ENCODE peak calls at places on chromosomes 1 and 21, in eight cellular contexts. B, T, M, C, U, S, W and G are unnamed samples. For H3K4me1 and H3K9me3, the result is how much of the 10 kb centered on the place peaks cover.

GRCh38 chr1:54950361-54951163 is 29.9 kb upstream of the TMEM61 start:
- DNase-seq in B (peak), T (peak), M (peak), C (peak), U (peak), S (peak), W (peak), G (peak)

GRCh38 chr21:37450385-37451044 is 83.9 kb downstream of the DYRK1A start:
- DNase-seq in B (no peak), T (no peak), M (no peak), C (no peak), U (no peak), S (no peak), W (no peak), G (peak)

GRCh38 chr1:52237430-52237829 is 95.5 kb downstream of the ZFYVE9 start:
- DNase-seq in B (no peak), T (no peak), M (no peak), C (no peak), U (no peak), S (no peak), W (no peak), G (no peak)

GRCh38 chr21:43608225-43608624 is 51.1 kb downstream of the HSF2BP start:
- DNase-seq in B (no peak), T (no peak), M (no peak), C (no peak), U (no peak), S (no peak), W (no peak), G (no peak)

GRCh38 chr1:234613992-234614584 is 4.1 kb upstream of the IRF2BP2 start:
- DNase-seq in B (no peak), T (no peak), M (no peak), C (no peak), U (no peak), S (no peak), W (no peak), G (no peak)

GRCh38 chr1:53766766-53767409 is 27.9 kb upstream of the GLIS1 start:
- DNase-seq in B (no peak), T (no peak), M (no peak), C (no peak), U (no peak), S (no peak), W (no peak), G (no peak)

GRCh38 chr21:18460979-18461378 is 57.4 kb upstream of the TMPRSS15 start:
- DNase-seq in B (no peak), T (no peak), M (no peak), C (no peak), U (no peak), S (no peak), W (no peak), G (no peak)

GRCh38 chr1:118918230-118918939 is 69.8 kb downstream of the TBX15 start:
- DNase-seq in B (no peak), T (no peak), M (no peak), C (no peak), U (no peak), S (no peak), W (no peak), G (no peak)

GRCh38 chr1:6124341-6124740 is 55.8 kb downstream of the CHD5 start:
- DNase-seq in B (no peak), T (no peak), M (no peak), C (peak), U (no peak), S (no peak), W (no peak), G (no peak)
- H3K4me1 ChIP-seq in B (under half), T (under half), M (under half), C (under half), U (under half), S (under half), W (under half), G (under half)

DNA sequence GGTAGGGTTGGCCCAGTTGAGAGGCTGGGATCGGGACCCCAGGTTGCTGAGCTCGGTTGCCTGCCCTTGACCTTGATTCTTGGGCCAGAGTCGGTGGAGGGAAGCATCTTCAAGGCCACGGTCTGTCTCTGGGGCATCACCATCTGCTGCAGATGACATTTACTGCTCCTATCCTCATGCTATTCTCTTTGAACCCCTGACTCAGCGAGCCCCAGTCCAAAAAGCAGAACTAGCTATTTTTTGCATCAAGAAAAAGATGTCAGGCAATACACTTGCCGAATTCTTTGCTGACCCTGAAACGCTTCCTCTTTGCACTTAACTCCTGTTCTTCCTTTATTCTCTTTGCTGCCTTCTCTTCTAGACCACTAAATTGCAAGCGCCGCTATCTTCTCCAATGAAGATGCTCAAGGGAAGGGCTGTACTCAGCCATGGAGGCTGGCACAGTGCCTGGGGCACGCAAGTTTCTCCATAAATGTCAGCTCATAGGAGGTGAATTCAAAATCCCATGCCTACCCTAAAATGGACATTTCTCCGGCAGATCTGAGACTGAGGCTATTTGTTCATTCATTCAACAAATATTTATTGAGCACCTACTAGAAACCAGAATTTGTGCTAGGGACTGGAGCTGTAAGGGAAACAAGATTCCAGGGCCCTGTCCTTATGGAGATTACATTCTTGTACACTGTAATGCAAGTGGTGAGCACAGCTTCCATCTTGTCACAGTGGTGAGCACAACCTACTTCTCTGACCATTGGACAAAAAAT is 20.5 kb upstream of the CAPZB start:
- DNase-seq in B (no peak), T (no peak), M (no peak), C (no peak), U (no peak), S (no peak), W (no peak), G (no peak)
- H3K4me3 ChIP-seq in B (no peak), T (no peak), M (no peak), C (no peak), U (peak), S (no peak), W (no peak), G (no peak)

GRCh38 chr1:4462831-4463484 is 191.5 kb upstream of the AJAP1 start:
- DNase-seq in B (no peak), T (no peak), M (no peak), C (no peak), U (no peak), S (no peak), W (no peak), G (no peak)

GRCh38 chr1:4463631-4464030 is 190.8 kb upstream of the AJAP1 start:
- DNase-seq in B (no peak), T (no peak), M (no peak), C (no peak), U (no peak), S (no peak), W (no peak), G (no peak)

GRCh38 chr1:4460651-4461050 is 193.8 kb upstream of the AJAP1 start:
- DNase-seq in B (no peak), T (no peak), M (no peak), C (no peak), U (no peak), S (no peak), W (no peak), G (no peak)

GRCh38 chr1:4461726-4462290 is 192.6 kb upstream of the AJAP1 start:
- DNase-seq in B (no peak), T (no peak), M (no peak), C (no peak), U (no peak), S (no peak), W (no peak), G (no peak)

GRCh38 chr1:4460052-4460451 is 194.4 kb upstream of the AJAP1 start:
- DNase-seq in B (no peak), T (no peak), M (no peak), C (no peak), U (no peak), S (no peak), W (no peak), G (no peak)
- H3K9me3 ChIP-seq in B (under half), T (under half), M (under half), C (under half), U (under half), S (under half), W (under half), G (under half)

DNA sequence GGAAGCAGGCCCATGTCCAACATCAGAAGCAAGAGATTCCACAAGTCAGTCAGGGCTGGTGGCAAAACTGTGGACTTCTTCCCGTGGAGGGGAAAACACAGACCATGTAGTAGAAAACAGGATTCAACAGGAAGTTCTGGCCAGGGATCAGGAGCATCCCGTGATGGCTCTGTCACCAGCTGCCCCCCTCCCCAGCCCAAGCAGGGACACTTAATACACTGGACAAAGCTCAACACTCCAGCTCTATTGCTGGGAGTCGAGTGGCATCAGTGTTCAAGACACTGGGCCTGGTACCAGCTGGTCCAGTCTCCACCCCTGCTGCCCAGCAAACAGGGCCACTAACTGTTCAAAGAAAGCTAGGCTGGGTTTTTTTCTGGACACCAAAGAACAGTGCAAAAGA is 3.7 kb downstream of the SLC45A3 start:
- DNase-seq in B (no peak), T (no peak), M (no peak), C (no peak), U (no peak), S (no peak), W (no peak), G (no peak)
- H3K4me1 ChIP-seq in B (under half), T (under half), M (under half), C (under half), U (under half), S (under half), W (under half), G (half or more)

GRCh38 chr21:10627316-10627863 is 106.0 kb downstream of the TPTE start:
- DNase-seq in B (no peak), T (no peak), M (no peak), C (no peak), U (no peak), S (no peak), W (no peak), G (no peak)
- H3K4me3 ChIP-seq in B (no peak), T (no peak), M (no peak), C (no peak), U (no peak), S (no peak), W (no peak), G (no peak)

GRCh38 chr1:80801691-80802090 is 999.0 kb upstream of the ADGRL2 start:
- DNase-seq in B (no peak), T (no peak), M (no peak), C (no peak), U (no peak), S (no peak), W (no peak), G (no peak)

GRCh38 chr1:80799457-80799856 is 1001.3 kb upstream of the ADGRL2 start:
- DNase-seq in B (no peak), T (no peak), M (no peak), C (no peak), U (no peak), S (no peak), W (no peak), G (no peak)
- H3K9me3 ChIP-seq in B (under half), T (under half), M (under half), C (under half), U (under half), S (under half), W (under half), G (under half)

GRCh38 chr1:155171836-155172731 is 1.0 kb downstream of the KRTCAP2 start:
- DNase-seq in B (no peak), T (no peak), M (no peak), C (no peak), U (no peak), S (no peak), W (no peak), G (no peak)
- H3K4me1 ChIP-seq in B (under half), T (under half), M (half or more), C (under half), U (under half), S (under half), W (under half), G (under half)